ENCODE peak calls at places on chromosome 6, in ten cellular contexts. E, H, Z, D, X, P, W, I, N and Q are unnamed samples.

GRCh38 chr6:132423839-132424238 is 22.6 kb upstream of the MOXD1 start:
- DNase-seq in E (no peak), H (no peak), Z (no peak), D (no peak), X (no peak), P (no peak), W (no peak), I (no peak), N (no peak), Q (no peak)

GRCh38 chr6:69796627-69797390 is at the start of gene LMBRD1:
- DNase-seq in E (peak), H (peak), Z (peak), D (peak), X (peak), P (peak), W (peak), I (peak), N (peak), Q (peak)

GRCh38 chr6:154705471-154706113 is 27.6 kb upstream of the SCAF8 start:
- DNase-seq in E (no peak), H (no peak), Z (no peak), D (no peak), X (no peak), P (no peak), W (no peak), I (peak), N (peak), Q (peak)

GRCh38 chr6:34301408-34301807 is 52.6 kb upstream of the SMIM29 start:
- DNase-seq in E (peak), H (no peak), Z (peak), D (peak), X (peak), P (no peak), W (no peak), I (peak), N (peak), Q (peak)

GRCh38 chr6:149857541-149857940 is 6.6 kb downstream of the LRP11 start:
- DNase-seq in E (no peak), H (no peak), Z (no peak), D (no peak), X (no peak), P (no peak), W (no peak), I (no peak), N (no peak), Q (no peak)

GRCh38 chr6:46443623-46444022 is 47.6 kb downstream of the RCAN2 start:
- DNase-seq in E (no peak), H (no peak), Z (no peak), D (no peak), X (no peak), P (no peak), W (no peak), I (no peak), N (no peak), Q (no peak)

GRCh38 chr6:167933290-167933689 is 64.2 kb upstream of the KIF25 start:
- DNase-seq in E (no peak), H (no peak), Z (no peak), D (no peak), X (no peak), P (no peak), W (no peak), I (no peak), N (no peak), Q (no peak)

GRCh38 chr6:144036064-144036873 is 28.2 kb upstream of the PLAGL1 start:
- DNase-seq in E (peak), H (no peak), Z (no peak), D (no peak), X (no peak), P (no peak), W (no peak), I (no peak), N (peak), Q (peak)

GRCh38 chr6:145887969-145888368 is 73.4 kb upstream of the FBXO30 start:
- DNase-seq in E (peak), H (no peak), Z (no peak), D (no peak), X (no peak), P (no peak), W (no peak), I (peak), N (peak), Q (no peak)

GRCh38 chr6:98946877-98947410 is 802 bp downstream of the FBXL4 start:
- DNase-seq in E (peak), H (peak), Z (no peak), D (no peak), X (no peak), P (peak), W (peak), I (peak), N (peak), Q (peak)

GRCh38 chr6:154403803-154404202 is 47.2 kb upstream of the IPCEF1 start:
- DNase-seq in E (no peak), H (no peak), Z (peak), D (peak), X (no peak), P (peak), W (no peak), I (peak), N (peak), Q (peak)

GRCh38 chr6:13253272-13253671 is 75.1 kb downstream of the TBC1D7 start:
- DNase-seq in E (no peak), H (no peak), Z (no peak), D (no peak), X (no peak), P (no peak), W (no peak), I (no peak), N (no peak), Q (no peak)

GRCh38 chr6:39197521-39198500 is 31.5 kb downstream of the KCNK5 start:
- DNase-seq in E (no peak), H (no peak), Z (no peak), D (no peak), X (no peak), P (no peak), W (no peak), I (no peak), N (no peak), Q (no peak)

GRCh38 chr6:69542494-69542893 is 254.3 kb downstream of the LMBRD1 start:
- DNase-seq in E (no peak), H (no peak), Z (no peak), D (no peak), X (no peak), P (no peak), W (no peak), I (no peak), N (no peak), Q (no peak)

GRCh38 chr6:152343735-152344360 is 293.3 kb downstream of the SYNE1 start:
- DNase-seq in E (no peak), H (no peak), Z (no peak), D (no peak), X (no peak), P (no peak), W (no peak), I (no peak), N (no peak), Q (no peak)

GRCh38 chr6:67640462-67640861 is 994.6 kb upstream of the ADGRB3 start:
- DNase-seq in E (no peak), H (no peak), Z (no peak), D (no peak), X (no peak), P (no peak), W (no peak), I (peak), N (no peak), Q (peak)

GRCh38 chr6:10582774-10583508 is 61.8 kb downstream of the GCNT2 start:
- DNase-seq in E (no peak), H (no peak), Z (no peak), D (no peak), X (no peak), P (peak), W (no peak), I (no peak), N (no peak), Q (no peak)

GRCh38 chr6:37168809-37169457 is 1.0 kb upstream of the PIM1 start:
- DNase-seq in E (no peak), H (no peak), Z (no peak), D (no peak), X (no peak), P (peak), W (no peak), I (no peak), N (no peak), Q (no peak)

GRCh38 chr6:111764238-111765182 is 108.7 kb downstream of the FYN start:
- DNase-seq in E (no peak), H (peak), Z (no peak), D (no peak), X (no peak), P (no peak), W (peak), I (no peak), N (no peak), Q (no peak)

GRCh38 chr6:166586424-166587156 is at the start of gene RAMACL:
- DNase-seq in E (no peak), H (peak), Z (no peak), D (no peak), X (no peak), P (no peak), W (peak), I (no peak), N (no peak), Q (no peak)